ENCODE peak calls at places on chromosomes 13 and 19, in eight cellular contexts. U, N, E, B, H, P, W and V are unnamed samples.

GRCh38 chr19:932647-933552 is 7.1 kb downstream of the ARID3A start:
- DNase-seq in U (peak), N (peak), E (no peak), B (no peak), H (peak), P (peak), W (peak), V (no peak)

GRCh38 chr13:45850020-45850613 is 1.4 kb downstream of the SIAH3 start:
- DNase-seq in U (no peak), N (no peak), E (no peak), B (no peak), H (no peak), P (no peak), W (no peak), V (peak)

GRCh38 chr13:98228661-98229349 is 51.7 kb upstream of the RNF113B start:
- DNase-seq in U (peak), N (no peak), E (no peak), B (no peak), H (no peak), P (no peak), W (peak), V (no peak)

GRCh38 chr13:76038920-76039716 is 403.0 kb downstream of the LMO7 start:
- DNase-seq in U (no peak), N (no peak), E (no peak), B (no peak), H (peak), P (no peak), W (no peak), V (no peak)

GRCh38 chr13:106143930-106144709 is 391.3 kb downstream of the EFNB2 start:
- DNase-seq in U (no peak), N (no peak), E (no peak), B (no peak), H (no peak), P (no peak), W (no peak), V (no peak)

GRCh38 chr19:5365905-5366304 is 25.3 kb upstream of the PTPRS start:
- DNase-seq in U (no peak), N (no peak), E (no peak), B (no peak), H (no peak), P (no peak), W (no peak), V (no peak)

GRCh38 chr13:27264181-27264580 is 6.4 kb upstream of the RASL11A start:
- DNase-seq in U (no peak), N (no peak), E (no peak), B (no peak), H (no peak), P (no peak), W (peak), V (no peak)

GRCh38 chr13:110326263-110326904 is 19.3 kb downstream of the COL4A2 start:
- DNase-seq in U (no peak), N (no peak), E (no peak), B (no peak), H (no peak), P (no peak), W (no peak), V (no peak)

GRCh38 chr13:73697166-73697565 is 437.0 kb downstream of the KLF12 start:
- DNase-seq in U (no peak), N (no peak), E (no peak), B (no peak), H (no peak), P (no peak), W (no peak), V (no peak)

GRCh38 chr19:38831142-38831605 is 420 bp downstream of the ECH1 start:
- DNase-seq in U (peak), N (peak), E (no peak), B (no peak), H (peak), P (no peak), W (peak), V (no peak)

GRCh38 chr19:17405250-17406038 is at the start of gene BST2:
- DNase-seq in U (peak), N (peak), E (no peak), B (peak), H (no peak), P (peak), W (no peak), V (peak)

GRCh38 chr13:97975280-97975850 is 21.9 kb downstream of the IPO5 start:
- DNase-seq in U (no peak), N (no peak), E (no peak), B (no peak), H (no peak), P (no peak), W (no peak), V (no peak)

GRCh38 chr19:7230826-7231225 is 63.4 kb downstream of the INSR start:
- DNase-seq in U (no peak), N (no peak), E (no peak), B (no peak), H (no peak), P (no peak), W (no peak), V (peak)

GRCh38 chr19:36182612-36183454 is 30.6 kb upstream of the COX7A1 start:
- DNase-seq in U (peak), N (no peak), E (no peak), B (no peak), H (no peak), P (no peak), W (no peak), V (no peak)

GRCh38 chr13:93547886-93548285 is 321.3 kb downstream of the GPC6 start:
- DNase-seq in U (peak), N (no peak), E (no peak), B (no peak), H (no peak), P (no peak), W (no peak), V (no peak)

GRCh38 chr13:31053896-31054295 is 107.8 kb downstream of the HSPH1 start:
- DNase-seq in U (no peak), N (no peak), E (no peak), B (no peak), H (no peak), P (no peak), W (no peak), V (no peak)

GRCh38 chr19:7873304-7874079 is 698 bp downstream of the PRR36 start:
- DNase-seq in U (no peak), N (no peak), E (no peak), B (no peak), H (no peak), P (no peak), W (no peak), V (no peak)

GRCh38 chr13:26095338-26095737 is 43.5 kb upstream of the SHISA2 start:
- DNase-seq in U (no peak), N (no peak), E (no peak), B (no peak), H (no peak), P (no peak), W (no peak), V (no peak)

GRCh38 chr13:100382787-100383186 is 205.8 kb downstream of the GGACT start:
- DNase-seq in U (peak), N (no peak), E (no peak), B (no peak), H (no peak), P (no peak), W (no peak), V (no peak)